ENCODE peak calls at places on chromosomes 5 and 9, in five cellular contexts. One of them, this sample, is unnamed.
A peak's percentile ranks its signal among the peaks of the same experiment; 100 is the strongest.

GRCh38 chr9:133784731-133785561 is 46.8 kb upstream of the SARDH start:
- DNase-seq in ovary: no peak
- DNase-seq in GM06990: no peak
- DNase-seq in spleen: no peak
- DNase-seq in endothelial cell: no peak
- DNase-seq in this sample: no peak

GRCh38 chr9:120928015-120928719 is 1.6 kb upstream of the TRAF1 start:
- DNase-seq in GM06990: peak; percentile 49
- DNase-seq in spleen: peak; percentile 85
- DNase-seq in endothelial cell: peak; percentile 55
- DNase-seq in ovary: peak; percentile 75
- DNase-seq in this sample: no peak

GRCh38 chr9:136457326-136457725 is 17.7 kb upstream of the INPP5E start:
- DNase-seq in ovary: no peak
- DNase-seq in spleen: no peak
- DNase-seq in endothelial cell: no peak
- DNase-seq in GM06990: no peak
- DNase-seq in this sample: no peak

GRCh38 chr5:163571755-163572154 is 66.3 kb downstream of the MAT2B start:
- DNase-seq in GM06990: no peak
- DNase-seq in ovary: no peak
- DNase-seq in endothelial cell: no peak
- DNase-seq in spleen: no peak
- DNase-seq in this sample: peak; percentile 88

GRCh38 chr5:179923422-179923821 is 15.7 kb upstream of the TBC1D9B start:
- DNase-seq in ovary: no peak
- DNase-seq in spleen: no peak
- DNase-seq in endothelial cell: no peak
- DNase-seq in GM06990: no peak
- DNase-seq in this sample: no peak

GRCh38 chr9:35729700-35730485 is 2.1 kb downstream of the TLN1 start:
- DNase-seq in endothelial cell: peak; percentile 39
- DNase-seq in spleen: peak; percentile 92
- DNase-seq in ovary: peak; percentile 51
- DNase-seq in GM06990: no peak
- DNase-seq in this sample: peak; percentile 79

GRCh38 chr9:125428060-125428481 is 166.4 kb downstream of the GAPVD1 start:
- DNase-seq in ovary: no peak
- DNase-seq in endothelial cell: no peak
- DNase-seq in GM06990: peak; percentile 46
- DNase-seq in spleen: no peak
- DNase-seq in this sample: peak; percentile 19

GRCh38 chr9:101324245-101324804 is 60.5 kb downstream of the BAAT start:
- DNase-seq in spleen: no peak
- DNase-seq in GM06990: no peak
- DNase-seq in ovary: no peak
- DNase-seq in endothelial cell: no peak
- DNase-seq in this sample: no peak

GRCh38 chr9:74499770-74500583 is 2.8 kb downstream of the RORB start:
- DNase-seq in spleen: peak; percentile 66
- DNase-seq in GM06990: no peak
- DNase-seq in ovary: no peak
- DNase-seq in endothelial cell: peak; percentile 14
- DNase-seq in this sample: no peak

GRCh38 chr5:116084231-116084630 is 594 bp upstream of the COMMD10 start:
- DNase-seq in ovary: no peak
- DNase-seq in GM06990: peak; percentile 36
- DNase-seq in endothelial cell: no peak
- DNase-seq in spleen: peak; percentile 79
- DNase-seq in this sample: peak; percentile 38

GRCh38 chr5:176543428-176544182 is 5.5 kb upstream of the CDHR2 start:
- DNase-seq in endothelial cell: no peak
- DNase-seq in spleen: peak; percentile 95
- DNase-seq in ovary: peak; percentile 87
- DNase-seq in GM06990: peak; percentile 86
- DNase-seq in this sample: peak; percentile 42

GRCh38 chr5:168578506-168579205 is 512 bp downstream of the PANK3 start:
- DNase-seq in GM06990: no peak
- DNase-seq in spleen: no peak
- DNase-seq in ovary: no peak
- DNase-seq in endothelial cell: peak; percentile 65
- DNase-seq in this sample: no peak

GRCh38 chr5:15249152-15249551 is 250.8 kb upstream of the FBXL7 start:
- DNase-seq in ovary: no peak
- DNase-seq in endothelial cell: no peak
- DNase-seq in GM06990: no peak
- DNase-seq in spleen: no peak
- DNase-seq in this sample: peak; percentile 91

GRCh38 chr9:123651273-123651672 is 278.7 kb downstream of the DENND1A start:
- DNase-seq in endothelial cell: no peak
- DNase-seq in ovary: no peak
- DNase-seq in spleen: no peak
- DNase-seq in GM06990: no peak
- DNase-seq in this sample: no peak

GRCh38 chr5:138985256-138985655 is 110.1 kb upstream of the LRRTM2 start:
- DNase-seq in endothelial cell: no peak
- DNase-seq in GM06990: no peak
- DNase-seq in spleen: no peak
- DNase-seq in ovary: no peak
- DNase-seq in this sample: no peak

GRCh38 chr5:135186662-135187522 is 152.9 kb upstream of the PITX1 start:
- DNase-seq in spleen: no peak
- DNase-seq in GM06990: no peak
- DNase-seq in ovary: no peak
- DNase-seq in endothelial cell: no peak
- DNase-seq in this sample: no peak

GRCh38 chr9:114006155-114006550 is 71.9 kb downstream of the AMBP start:
- DNase-seq in GM06990: no peak
- DNase-seq in spleen: peak; percentile 47
- DNase-seq in ovary: no peak
- DNase-seq in endothelial cell: peak; percentile 1
- DNase-seq in this sample: no peak

GRCh38 chr5:143583385-143583784 is 179.9 kb upstream of the NR3C1 start:
- DNase-seq in endothelial cell: no peak
- DNase-seq in ovary: no peak
- DNase-seq in spleen: no peak
- DNase-seq in GM06990: no peak
- DNase-seq in this sample: no peak

GRCh38 chr5:102666164-102666951 is 88.7 kb upstream of the PAM start:
- DNase-seq in ovary: no peak
- DNase-seq in spleen: no peak
- DNase-seq in endothelial cell: no peak
- DNase-seq in GM06990: no peak
- DNase-seq in this sample: no peak

GRCh38 chr5:164555809-164556208 is 1050.4 kb downstream of the MAT2B start:
- DNase-seq in ovary: no peak
- DNase-seq in GM06990: no peak
- DNase-seq in endothelial cell: no peak
- DNase-seq in spleen: no peak
- DNase-seq in this sample: peak; percentile 29

GRCh38 chr9:7342721-7343120 is 456.9 kb downstream of the DMAC1 start:
- DNase-seq in ovary: no peak
- DNase-seq in spleen: no peak
- DNase-seq in GM06990: no peak
- DNase-seq in endothelial cell: no peak
- DNase-seq in this sample: peak; percentile 28

GRCh38 chr5:143397302-143398052 is 6.0 kb downstream of the NR3C1 start:
- DNase-seq in GM06990: no peak
- DNase-seq in endothelial cell: no peak
- DNase-seq in ovary: no peak
- DNase-seq in spleen: no peak
- DNase-seq in this sample: no peak

GRCh38 chr5:122175852-122176251 is 46.5 kb downstream of the ZNF474 start:
- DNase-seq in spleen: no peak
- DNase-seq in ovary: no peak
- DNase-seq in GM06990: no peak
- DNase-seq in endothelial cell: no peak
- DNase-seq in this sample: no peak

GRCh38 chr9:77022783-77023440 is 3.5 kb downstream of the FOXB2 start:
- DNase-seq in endothelial cell: peak; percentile 58
- DNase-seq in ovary: no peak
- DNase-seq in GM06990: no peak
- DNase-seq in spleen: no peak
- DNase-seq in this sample: no peak

GRCh38 chr5:29296548-29296947 is 1896.9 kb upstream of the CDH6 start:
- DNase-seq in GM06990: peak; percentile 1
- DNase-seq in spleen: peak; percentile 65
- DNase-seq in endothelial cell: no peak
- DNase-seq in ovary: no peak
- DNase-seq in this sample: no peak

GRCh38 chr9:90064248-90064647 is 459.4 kb downstream of the GADD45G start:
- DNase-seq in endothelial cell: no peak
- DNase-seq in ovary: no peak
- DNase-seq in spleen: no peak
- DNase-seq in GM06990: no peak
- DNase-seq in this sample: no peak

GRCh38 chr5:1294839-1295649 is at the start of gene TERT:
- DNase-seq in endothelial cell: peak; percentile 70
- DNase-seq in ovary: peak; percentile 20
- DNase-seq in spleen: peak; percentile 85
- DNase-seq in GM06990: peak; percentile 87
- DNase-seq in this sample: no peak

GRCh38 chr9:68427216-68427994 is 71.0 kb downstream of the PGM5 start:
- DNase-seq in ovary: no peak
- DNase-seq in spleen: no peak
- DNase-seq in GM06990: no peak
- DNase-seq in endothelial cell: no peak
- DNase-seq in this sample: no peak

GRCh38 chr9:120221844-120222243 is 358.1 kb downstream of the CDK5RAP2 start:
- DNase-seq in ovary: no peak
- DNase-seq in endothelial cell: no peak
- DNase-seq in GM06990: no peak
- DNase-seq in spleen: no peak
- DNase-seq in this sample: no peak

GRCh38 chr5:176542135-176542595 is 5.0 kb upstream of the RNF44 start:
- DNase-seq in spleen: peak; percentile 92
- DNase-seq in GM06990: peak; percentile 61
- DNase-seq in ovary: peak; percentile 57
- DNase-seq in endothelial cell: no peak
- DNase-seq in this sample: no peak

GRCh38 chr5:53545744-53546143 is 14.7 kb upstream of the NDUFS4 start:
- DNase-seq in spleen: no peak
- DNase-seq in ovary: no peak
- DNase-seq in GM06990: no peak
- DNase-seq in endothelial cell: no peak
- DNase-seq in this sample: no peak

GRCh38 chr5:160311491-160312138 is 749 bp downstream of the CCNJL start:
- DNase-seq in GM06990: no peak
- DNase-seq in endothelial cell: peak; percentile 28
- DNase-seq in spleen: peak; percentile 89
- DNase-seq in ovary: peak; percentile 59
- DNase-seq in this sample: peak; percentile 17

GRCh38 chr5:132466453-132467291 is 23.9 kb downstream of the IRF1 start:
- DNase-seq in GM06990: peak; percentile 87
- DNase-seq in endothelial cell: peak; percentile 44
- DNase-seq in spleen: peak; percentile 95
- DNase-seq in ovary: peak; percentile 53
- DNase-seq in this sample: peak; percentile 42

GRCh38 chr5:32571128-32571527 is 14.2 kb upstream of the SUB1 start:
- DNase-seq in GM06990: no peak
- DNase-seq in endothelial cell: no peak
- DNase-seq in ovary: no peak
- DNase-seq in spleen: no peak
- DNase-seq in this sample: no peak

GRCh38 chr9:112097712-112098688 is 77.1 kb downstream of the SUSD1 start:
- DNase-seq in GM06990: no peak
- DNase-seq in spleen: peak; percentile 79
- DNase-seq in ovary: peak; percentile 52
- DNase-seq in endothelial cell: peak; percentile 84
- DNase-seq in this sample: peak; percentile 86

DNA sequence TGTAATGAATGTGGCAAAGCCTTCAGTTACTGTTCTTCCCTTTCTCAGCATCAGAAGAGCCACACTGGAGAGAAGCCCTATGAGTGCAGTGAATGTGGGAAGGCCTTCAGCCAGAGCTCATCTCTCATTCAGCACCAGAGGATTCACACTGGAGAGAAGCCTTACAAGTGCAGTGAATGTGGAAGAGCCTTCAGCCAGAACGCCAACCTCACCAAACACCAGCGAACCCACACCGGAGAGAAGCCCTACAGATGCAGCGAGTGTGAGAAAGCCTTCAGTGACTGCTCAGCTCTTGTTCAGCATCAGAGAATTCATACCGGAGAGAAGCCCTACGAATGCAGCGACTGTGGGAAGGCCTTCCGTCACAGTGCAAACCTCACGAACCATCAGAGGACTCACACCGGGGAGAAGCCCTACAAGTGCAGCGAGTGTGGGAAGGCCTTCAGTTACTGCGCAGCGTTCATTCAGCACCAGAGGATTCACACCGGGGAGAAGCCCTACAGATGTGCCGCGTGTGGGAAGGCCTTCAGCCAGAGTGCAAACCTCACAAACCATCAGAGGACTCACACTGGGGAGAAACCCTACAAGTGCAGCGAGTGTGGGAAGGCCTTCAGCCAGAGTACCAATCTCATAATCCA is 6.8 kb downstream of the RPL12 start:
- DNase-seq in spleen: no peak
- DNase-seq in GM06990: peak; percentile 46
- DNase-seq in ovary: no peak
- DNase-seq in endothelial cell: no peak
- DNase-seq in this sample: no peak
- TF ChIP-seq CTCF in spleen: no peak
- TF ChIP-seq CTCF in GM06990: no peak
- TF ChIP-seq CTCF in ovary: no peak
- TF ChIP-seq CTCF in endothelial cell: no peak
- TF ChIP-seq CTCF in this sample: no peak

DNA sequence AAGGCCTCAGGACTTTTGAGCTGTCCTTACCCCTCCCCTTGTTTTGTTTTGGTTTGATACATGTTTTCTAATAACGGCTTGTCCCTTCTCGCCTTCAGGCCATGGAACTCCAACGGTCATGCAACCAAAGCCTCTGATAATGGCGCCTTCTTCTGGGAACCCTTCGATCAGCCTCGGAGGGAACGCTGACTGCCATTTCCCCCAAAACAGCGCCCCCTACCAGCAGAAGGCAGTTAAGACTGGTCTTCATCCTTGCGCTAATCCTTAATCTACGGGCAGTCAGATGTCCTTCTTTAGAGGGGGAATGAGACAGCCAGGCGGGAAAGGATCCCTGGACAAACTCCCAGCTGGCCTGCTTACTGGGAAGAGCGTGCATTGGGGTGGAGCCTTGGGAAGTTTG is 276.6 kb downstream of the ICE1 start:
- DNase-seq in endothelial cell: no peak
- DNase-seq in spleen: no peak
- DNase-seq in ovary: no peak
- DNase-seq in GM06990: no peak
- DNase-seq in this sample: no peak
- TF ChIP-seq CTCF in endothelial cell: peak; percentile 23
- TF ChIP-seq CTCF in spleen: no peak
- TF ChIP-seq CTCF in ovary: no peak
- TF ChIP-seq CTCF in GM06990: peak; percentile 23
- TF ChIP-seq CTCF in this sample: no peak

GRCh38 chr5:69364414-69364813 is 4.9 kb downstream of the AK6 start:
- DNase-seq in ovary: no peak
- DNase-seq in GM06990: no peak
- DNase-seq in endothelial cell: no peak
- DNase-seq in spleen: no peak
- DNase-seq in this sample: peak; percentile 28
- TF ChIP-seq CTCF in ovary: no peak
- TF ChIP-seq CTCF in GM06990: peak; percentile 39
- TF ChIP-seq CTCF in endothelial cell: peak; percentile 60
- TF ChIP-seq CTCF in spleen: peak; percentile 16
- TF ChIP-seq CTCF in this sample: peak; percentile 44

GRCh38 chr5:38237681-38238080 is 20.7 kb upstream of the EGFLAM start:
- DNase-seq in spleen: no peak
- DNase-seq in GM06990: no peak
- DNase-seq in endothelial cell: no peak
- DNase-seq in ovary: no peak
- DNase-seq in this sample: no peak
- TF ChIP-seq CTCF in spleen: no peak
- TF ChIP-seq CTCF in GM06990: no peak
- TF ChIP-seq CTCF in endothelial cell: no peak
- TF ChIP-seq CTCF in ovary: no peak
- TF ChIP-seq CTCF in this sample: no peak